ENCODE peak calls at places on chromosomes 7 and 10, in four cellular contexts. K is upper lobe of right lung, H is Panc1, C is sigmoid colon. N is an unnamed sample.

GRCh38 chr10:21600804-21601512 is 66.9 kb downstream of the MLLT10 start:
- DNase-seq in C (no peak), K (no peak), H (no peak), N (no peak)

GRCh38 chr7:49403844-49404243 is 369.6 kb upstream of the VWC2 start:
- DNase-seq in H (no peak), K (no peak), C (no peak), N (no peak)

GRCh38 chr7:1811850-1812692 is 142.0 kb downstream of the ELFN1 start:
- DNase-seq in C (peak; percentile 42), H (no peak), K (peak; percentile 55), N (no peak)

GRCh38 chr10:86413046-86413728 is 46.6 kb upstream of the GRID1 start:
- DNase-seq in C (no peak), K (no peak), H (no peak), N (no peak)

GRCh38 chr10:72340911-72341310 is 13.8 kb downstream of the DNAJB12 start:
- DNase-seq in H (no peak), K (peak; percentile 82), C (no peak), N (no peak)

GRCh38 chr7:155214328-155214986 is 83.2 kb upstream of the INSIG1 start:
- DNase-seq in H (no peak), C (no peak), K (no peak), N (no peak)

GRCh38 chr7:12655161-12655560 is 32.3 kb upstream of the ARL4A start:
- DNase-seq in C (no peak), K (no peak), H (no peak), N (no peak)

GRCh38 chr10:71061472-71061871 is 150.9 kb upstream of the UNC5B start:
- DNase-seq in K (no peak), C (no peak), H (no peak), N (no peak)

DNA sequence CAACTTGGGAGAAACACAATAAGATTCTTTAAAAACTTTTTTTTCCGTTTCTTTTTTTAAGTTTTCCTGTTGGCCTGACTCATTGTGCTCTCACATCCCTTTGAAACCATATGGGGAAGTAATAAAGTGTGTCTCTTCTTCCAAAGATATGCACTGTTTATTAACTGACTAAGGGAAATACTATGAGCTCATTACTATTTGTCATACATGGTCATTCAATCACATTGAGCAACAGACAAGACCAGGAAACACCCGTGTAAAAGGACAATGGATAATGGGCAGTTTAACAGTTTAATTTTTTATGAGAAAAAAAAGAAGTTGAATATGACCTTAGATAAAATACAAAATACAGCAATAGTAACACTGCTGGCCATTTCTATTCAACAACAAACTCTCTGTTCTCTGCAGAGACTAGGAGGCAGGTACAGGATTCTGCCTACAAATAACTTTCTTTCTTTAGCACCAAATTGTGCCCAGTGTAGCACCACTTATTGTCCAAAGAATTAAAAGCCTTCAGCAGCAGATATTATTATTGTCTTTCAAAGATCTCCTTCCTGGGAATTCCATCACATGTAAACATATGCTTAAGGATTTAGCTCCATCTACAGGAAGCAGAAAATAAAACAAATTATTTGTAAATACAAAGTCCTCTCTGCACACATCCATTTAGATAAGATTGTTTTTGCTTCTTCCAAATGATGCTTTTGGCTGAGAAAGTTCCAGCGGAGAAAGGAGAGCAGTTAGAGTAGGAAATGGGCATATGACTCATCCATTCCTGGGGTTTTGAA is 55.0 kb upstream of the AKR1E2 start:
- DNase-seq in H (peak; percentile 71), C (no peak), K (no peak), N (peak; percentile 77)
- TF ChIP-seq CTCF in H (peak; percentile 23), C (peak; percentile 29), K (peak; percentile 44), N (peak; percentile 21)

GRCh38 chr7:30841801-30842541 is 69.7 kb upstream of the AQP1 start:
- DNase-seq in C (no peak), H (no peak), K (no peak), N (no peak)
- H3K27ac ChIP-seq in C (peak overlapping the region; percentile 89), H (no peak overlapping the region), K (peak overlapping the region; percentile 71), N (no peak overlapping the region)

GRCh38 chr10:25933653-25934608 is at the start of gene MYO3A:
- DNase-seq in H (no peak), C (no peak), K (no peak), N (no peak)

GRCh38 chr10:25934673-25935139 is 677 bp downstream of the MYO3A start:
- DNase-seq in C (no peak), H (no peak), K (peak; percentile 67), N (no peak)
- H3K4me3 ChIP-seq in C (peak overlapping the region; percentile 8), H (peak overlapping the region; percentile 17), K (peak overlapping the region; percentile 40), N (no peak overlapping the region)

GRCh38 chr7:24573554-24574338 is 494 bp downstream of the PALS2 start:
- DNase-seq in H (no peak), K (peak; percentile 77), C (peak; percentile 68), N (no peak)
- TF ChIP-seq CTCF in H (peak; percentile 34), K (no peak), C (no peak), N (no peak)

DNA sequence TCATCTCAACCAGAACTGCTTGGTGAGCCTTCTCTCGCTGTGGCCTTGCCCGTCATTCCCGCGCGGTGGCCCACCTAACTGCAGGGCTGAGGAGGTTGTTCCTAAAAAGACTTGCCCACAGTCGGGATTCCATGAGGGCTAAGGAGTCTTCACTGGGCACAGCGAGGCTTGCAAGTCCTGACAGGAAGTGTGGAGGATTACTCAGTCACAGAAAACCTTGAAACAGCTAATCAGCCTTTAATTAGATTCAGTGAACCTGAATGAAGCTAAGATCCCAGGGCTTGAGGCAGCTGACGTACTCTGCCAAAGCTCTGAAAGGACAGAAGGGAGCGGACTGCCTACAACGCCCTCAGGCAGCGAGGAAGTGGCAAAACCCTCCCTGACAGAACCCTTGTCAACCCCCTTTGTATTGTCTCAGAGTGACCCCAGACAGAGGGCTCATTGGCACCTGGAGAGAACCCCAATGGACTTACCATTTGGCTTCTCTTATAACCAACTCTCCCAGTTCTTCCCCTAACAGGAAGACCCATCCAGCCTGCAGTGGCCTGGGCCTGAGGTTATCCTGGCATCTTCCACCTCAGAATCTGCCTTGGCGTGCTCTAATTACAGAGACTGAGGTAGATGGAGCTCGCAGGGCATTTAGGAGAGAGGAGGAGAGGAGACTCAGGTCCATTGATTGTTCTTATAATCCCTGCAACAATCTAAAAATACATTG is 2.5 kb upstream of the LAMB4 start:
- DNase-seq in K (no peak), H (no peak), C (no peak), N (no peak)
- H3K27ac ChIP-seq in K (no peak overlapping the region), H (no peak overlapping the region), C (no peak overlapping the region), N (no peak overlapping the region)

N was measured in AG04450.